ENCODE peak calls at places on chromosomes 13 and 19, in four cellular contexts. Y, F, G and I are unnamed samples.

GRCh38 chr13:78881746-78882145 is 222.8 kb upstream of the OBI1 start:
- DNase-seq in Y (no peak), F (no peak), G (no peak), I (no peak)

GRCh38 chr19:6822311-6822670 is 49.8 kb downstream of the VAV1 start:
- DNase-seq in Y (no peak), F (no peak), G (no peak), I (no peak)

GRCh38 chr19:14496849-14497346 is 971 bp upstream of the GIPC1 start:
- DNase-seq in Y (no peak), F (peak), G (no peak), I (peak)

GRCh38 chr13:67133476-67133875 is 96.7 kb downstream of the PCDH9 start:
- DNase-seq in Y (no peak), F (peak), G (no peak), I (peak)

GRCh38 chr19:10961073-10961762 is 388 bp downstream of the SMARCA4 start:
- DNase-seq in Y (peak), F (no peak), G (peak), I (peak)

GRCh38 chr19:14467391-14467790 is 7.8 kb downstream of the PTGER1 start:
- DNase-seq in Y (no peak), F (no peak), G (no peak), I (no peak)

GRCh38 chr19:28694812-28695211 is 518.1 kb downstream of the UQCRFS1 start:
- DNase-seq in Y (no peak), F (peak), G (no peak), I (no peak)

GRCh38 chr19:48746738-48747575 is at the start of gene IZUMO1:
- DNase-seq in Y (peak), F (peak), G (peak), I (peak)

GRCh38 chr19:38039966-38040365 is 133.0 kb downstream of the SIPA1L3 start:
- DNase-seq in Y (no peak), F (peak), G (no peak), I (no peak)